ENCODE peak calls at places on chromosomes 13 and 19, in four cellular contexts. L, J, B and O are unnamed samples.
A peak's percentile ranks its signal among the peaks of the same experiment; 100 is the strongest.

GRCh38 chr13:29935309-29935981 is 85.0 kb upstream of the UBL3 start:
- DNase-seq in B (no peak), L (no peak), J (no peak), O (peak; percentile 69)

GRCh38 chr13:79307866-79308298 is 98.2 kb downstream of the RBM26 start:
- DNase-seq in B (peak; percentile 24), L (no peak), J (no peak), O (no peak)

GRCh38 chr19:51505904-51506303 is 4.3 kb upstream of the SIGLEC12 start:
- DNase-seq in L (no peak), J (no peak), B (no peak), O (no peak)

GRCh38 chr13:47008318-47008717 is 111.5 kb upstream of the HTR2A start:
- DNase-seq in B (no peak), J (no peak), L (no peak), O (no peak)

GRCh38 chr19:4543856-4544647 is 4.2 kb upstream of the LRG1 start:
- DNase-seq in J (no peak), L (no peak), B (no peak), O (no peak)

GRCh38 chr19:10769533-10770491 is 51.9 kb downstream of the DNM2 start:
- DNase-seq in B (peak; percentile 31), J (peak; percentile 27), L (no peak), O (no peak)

GRCh38 chr19:1734328-1734966 is 18.9 kb upstream of the ONECUT3 start:
- DNase-seq in L (no peak), J (no peak), B (no peak), O (no peak)

GRCh38 chr19:40266111-40266510 is 19.0 kb downstream of the AKT2 start:
- DNase-seq in L (no peak), B (no peak), J (no peak), O (no peak)

GRCh38 chr19:41570179-41570578 is 5.8 kb upstream of the CEACAM21 start:
- DNase-seq in L (no peak), J (no peak), B (no peak), O (no peak)

GRCh38 chr13:23427342-23428182 is 5.9 kb downstream of the SACS start:
- DNase-seq in L (peak; percentile 26), J (no peak), B (peak; percentile 94), O (no peak)

GRCh38 chr13:30504081-30504480 is 38.3 kb upstream of the HMGB1 start:
- DNase-seq in J (no peak), L (no peak), B (peak; percentile 56), O (peak; percentile 47)

GRCh38 chr13:46197299-46197975 is 14.3 kb upstream of the LRRC63 start:
- DNase-seq in B (no peak), J (no peak), L (no peak), O (no peak)

GRCh38 chr19:46081928-46082727 is 41.3 kb upstream of the IGFL4 start:
- DNase-seq in B (peak; percentile 79), L (peak; percentile 70), J (no peak), O (no peak)

GRCh38 chr19:12872941-12873890 is 8.0 kb downstream of the DNASE2 start:
- DNase-seq in B (peak; percentile 75), J (no peak), L (no peak), O (no peak)

GRCh38 chr13:108426893-108427292 is 157.4 kb downstream of the TNFSF13B start:
- DNase-seq in J (no peak), L (no peak), B (no peak), O (no peak)

GRCh38 chr13:59363950-59364349 is 799.8 kb downstream of the DIAPH3 start:
- DNase-seq in B (no peak), J (no peak), L (no peak), O (no peak)

GRCh38 chr13:111389621-111390521 is 69.4 kb downstream of the TEX29 start:
- DNase-seq in J (no peak), L (no peak), B (no peak), O (no peak)

GRCh38 chr13:33483471-33483870 is 197.9 kb upstream of the STARD13 start:
- DNase-seq in L (no peak), J (no peak), B (no peak), O (no peak)

GRCh38 chr13:99022953-99023352 is 45.1 kb upstream of the DOCK9 start:
- DNase-seq in L (no peak), B (no peak), J (no peak), O (no peak)

GRCh38 chr13:30526612-30527217 is 61.0 kb upstream of the HMGB1 start:
- DNase-seq in J (no peak), L (no peak), B (peak; percentile 6), O (no peak)

GRCh38 chr13:41458939-41459753 is 1.8 kb downstream of the RGCC start:
- DNase-seq in L (peak; percentile 29), B (peak; percentile 85), J (no peak), O (no peak)

GRCh38 chr19:14446336-14447036 is 13.4 kb downstream of the PKN1 start:
- DNase-seq in L (no peak), J (no peak), B (no peak), O (no peak)
- H3K4me3 ChIP-seq in L (no peak overlapping the region), J (no peak overlapping the region), B (no peak overlapping the region), O (no peak overlapping the region)

DNA sequence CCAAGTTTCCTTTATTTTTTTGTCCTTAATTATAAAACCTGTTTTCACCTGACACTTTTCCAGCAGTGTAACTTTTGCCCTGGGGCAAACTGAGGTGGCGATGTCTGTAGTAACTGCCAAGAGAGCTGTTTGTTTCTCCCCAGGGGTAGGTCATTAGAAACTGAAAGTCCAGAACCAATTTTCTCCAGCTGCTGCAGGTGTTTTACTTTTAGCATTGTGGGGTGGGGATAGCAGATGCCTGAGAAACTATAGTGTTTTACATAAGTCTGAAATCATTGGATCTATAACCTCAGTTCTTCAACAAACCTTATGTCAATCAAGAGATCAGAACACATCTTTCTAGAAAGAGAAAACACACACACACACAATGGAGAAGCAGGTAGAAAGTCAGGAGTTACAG is 92.7 kb downstream of the LHFPL6 start:
- DNase-seq in L (no peak), J (no peak), B (no peak), O (peak; percentile 12)
- TF ChIP-seq CTCF in L (no peak), J (no peak), B (no peak), O (no peak)

GRCh38 chr13:95155504-95155903 is 145.7 kb downstream of the ABCC4 start:
- DNase-seq in J (no peak), B (no peak), L (no peak), O (no peak)

GRCh38 chr13:95155093-95155492 is 146.2 kb downstream of the ABCC4 start:
- DNase-seq in L (no peak), J (no peak), B (peak; percentile 23), O (no peak)

GRCh38 chr13:95156208-95156607 is 145.0 kb downstream of the ABCC4 start:
- DNase-seq in B (peak; percentile 65), J (no peak), L (no peak), O (no peak)

GRCh38 chr13:95154441-95154886 is 146.8 kb downstream of the ABCC4 start:
- DNase-seq in J (no peak), B (peak; percentile 49), L (no peak), O (no peak)

DNA sequence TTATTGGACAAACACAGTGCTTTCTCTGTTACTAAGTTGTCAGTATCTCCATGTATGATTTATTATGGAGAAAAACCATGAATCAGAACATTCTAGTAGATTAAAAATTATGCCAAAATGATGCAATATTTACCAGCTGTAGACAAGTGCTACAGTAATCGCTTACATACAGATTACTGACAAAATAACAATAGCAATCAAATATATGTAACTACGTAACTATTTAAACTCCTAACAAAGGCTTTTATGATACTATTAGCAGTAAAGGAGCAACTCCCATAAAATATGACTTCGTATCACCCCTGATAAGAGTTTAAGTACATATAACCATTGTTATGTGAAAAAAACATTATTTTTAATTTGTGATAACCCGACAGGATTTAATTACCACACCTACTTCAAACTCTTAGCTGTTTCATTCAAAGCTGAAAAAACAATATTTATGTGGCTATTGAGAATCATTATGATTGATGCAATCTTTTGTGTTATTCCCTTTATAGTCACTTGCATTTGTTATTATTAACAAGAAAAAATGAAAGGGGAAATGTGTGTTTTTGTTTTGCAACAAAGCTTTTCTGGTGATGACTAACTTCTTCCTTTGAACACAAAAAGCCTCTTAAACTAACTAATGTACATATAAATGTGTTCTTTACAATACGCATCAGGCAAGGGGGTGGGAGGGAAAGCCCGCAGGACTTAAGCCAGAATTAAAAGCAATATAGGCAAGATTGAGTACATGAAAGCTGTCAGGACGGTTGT is 147.4 kb downstream of the ABCC4 start:
- DNase-seq in J (no peak), L (no peak), B (peak; percentile 64), O (no peak)
- H3K4me3 ChIP-seq in J (no peak overlapping the region), L (no peak overlapping the region), B (peak overlapping the region; percentile 9), O (no peak overlapping the region)

GRCh38 chr19:18683109-18683954 is at the start of gene CRTC1:
- DNase-seq in B (peak; percentile 87), L (peak; percentile 83), J (peak; percentile 73), O (no peak)
- TF ChIP-seq CTCF in B (no peak), L (no peak), J (no peak), O (no peak)

GRCh38 chr13:50979187-50979586 is 69.6 kb downstream of the RNASEH2B start:
- DNase-seq in B (no peak), J (no peak), L (no peak), O (no peak)

DNA sequence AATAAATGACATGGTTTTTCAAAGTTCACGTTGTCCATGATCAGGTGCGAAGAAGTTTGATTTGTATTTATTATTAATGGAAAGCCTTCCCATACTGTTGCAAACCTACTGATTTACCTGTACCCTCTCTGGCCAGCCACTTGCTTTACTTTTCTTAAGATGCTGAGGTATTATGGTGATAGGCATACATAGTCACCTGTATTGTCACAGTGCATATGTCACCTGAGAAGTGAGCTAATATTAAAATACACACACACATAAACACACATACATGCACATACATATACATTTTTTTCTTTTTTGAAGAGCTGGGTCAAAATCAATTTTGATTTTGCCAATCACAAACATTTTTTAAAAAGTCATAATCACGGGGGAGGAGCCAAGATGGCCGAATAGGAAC is 72.1 kb downstream of the RNASEH2B start:
- DNase-seq in B (no peak), L (no peak), J (no peak), O (no peak)
- H3K4me3 ChIP-seq in B (no peak overlapping the region), L (peak overlapping the region; percentile 49), J (no peak overlapping the region), O (no peak overlapping the region)